ENCODE peak calls at places on chromosomes 6 and 20, in nine cellular contexts. One of them, this sample, is unnamed.

GRCh38 chr20:62377615-62378085 is 9.3 kb upstream of the RPS21 start:
- DNase-seq in HepG2: no peak
- DNase-seq in left ventricle myocardium inferior: peak; percentile 59
- DNase-seq in endothelial cell of umbilical vein: no peak
- DNase-seq in right lobe of liver: no peak
- DNase-seq in A549: no peak
- DNase-seq in cardiac muscle cell: no peak
- DNase-seq in upper lobe of right lung: no peak
- DNase-seq in fibroblast of lung: no peak
- DNase-seq in this sample: no peak

GRCh38 chr20:61583356-61583755 is 331.3 kb downstream of the CDH4 start:
- DNase-seq in HepG2: no peak
- DNase-seq in left ventricle myocardium inferior: no peak
- DNase-seq in endothelial cell of umbilical vein: no peak
- DNase-seq in right lobe of liver: no peak
- DNase-seq in A549: no peak
- DNase-seq in cardiac muscle cell: no peak
- DNase-seq in upper lobe of right lung: no peak
- DNase-seq in fibroblast of lung: no peak
- DNase-seq in this sample: no peak

GRCh38 chr6:3418521-3419060 is 38.3 kb downstream of the SLC22A23 start:
- DNase-seq in HepG2: peak; percentile 79
- DNase-seq in left ventricle myocardium inferior: no peak
- DNase-seq in endothelial cell of umbilical vein: peak; percentile 25
- DNase-seq in right lobe of liver: no peak
- DNase-seq in A549: no peak
- DNase-seq in cardiac muscle cell: no peak
- DNase-seq in upper lobe of right lung: no peak
- DNase-seq in fibroblast of lung: no peak
- DNase-seq in this sample: no peak

GRCh38 chr6:127328043-127328442 is 15.4 kb downstream of the ECHDC1 start:
- DNase-seq in HepG2: no peak
- DNase-seq in left ventricle myocardium inferior: no peak
- DNase-seq in endothelial cell of umbilical vein: peak; percentile 12
- DNase-seq in right lobe of liver: no peak
- DNase-seq in A549: no peak
- DNase-seq in cardiac muscle cell: no peak
- DNase-seq in upper lobe of right lung: no peak
- DNase-seq in fibroblast of lung: peak; percentile 82
- DNase-seq in this sample: no peak

GRCh38 chr20:36847009-36847709 is 28.8 kb upstream of the TLDC2 start:
- DNase-seq in HepG2: no peak
- DNase-seq in left ventricle myocardium inferior: peak; percentile 83
- DNase-seq in endothelial cell of umbilical vein: no peak
- DNase-seq in right lobe of liver: no peak
- DNase-seq in A549: no peak
- DNase-seq in cardiac muscle cell: peak; percentile 40
- DNase-seq in upper lobe of right lung: no peak
- DNase-seq in fibroblast of lung: peak; percentile 92
- DNase-seq in this sample: peak; percentile 52

GRCh38 chr20:9353916-9354276 is 160.5 kb upstream of the LAMP5 start:
- DNase-seq in HepG2: no peak
- DNase-seq in left ventricle myocardium inferior: no peak
- DNase-seq in endothelial cell of umbilical vein: no peak
- DNase-seq in right lobe of liver: no peak
- DNase-seq in A549: no peak
- DNase-seq in cardiac muscle cell: no peak
- DNase-seq in upper lobe of right lung: no peak
- DNase-seq in fibroblast of lung: no peak
- DNase-seq in this sample: no peak

GRCh38 chr6:139508023-139508422 is 133.6 kb upstream of the CITED2 start:
- DNase-seq in HepG2: peak; percentile 23
- DNase-seq in left ventricle myocardium inferior: no peak
- DNase-seq in endothelial cell of umbilical vein: no peak
- DNase-seq in right lobe of liver: no peak
- DNase-seq in A549: no peak
- DNase-seq in cardiac muscle cell: no peak
- DNase-seq in upper lobe of right lung: no peak
- DNase-seq in fibroblast of lung: no peak
- DNase-seq in this sample: no peak

GRCh38 chr20:34475979-34476736 is 40.1 kb upstream of the DYNLRB1 start:
- DNase-seq in HepG2: peak; percentile 47
- DNase-seq in left ventricle myocardium inferior: peak; percentile 50
- DNase-seq in endothelial cell of umbilical vein: peak; percentile 51
- DNase-seq in right lobe of liver: peak; percentile 57
- DNase-seq in A549: peak; percentile 51
- DNase-seq in cardiac muscle cell: peak; percentile 1
- DNase-seq in upper lobe of right lung: peak; percentile 78
- DNase-seq in fibroblast of lung: peak; percentile 44
- DNase-seq in this sample: no peak

GRCh38 chr6:157982580-157983438 is 1.1 kb downstream of the SYNJ2 start:
- DNase-seq in HepG2: peak; percentile 85
- DNase-seq in left ventricle myocardium inferior: no peak
- DNase-seq in endothelial cell of umbilical vein: peak; percentile 80
- DNase-seq in right lobe of liver: no peak
- DNase-seq in A549: peak; percentile 69
- DNase-seq in cardiac muscle cell: peak; percentile 25
- DNase-seq in upper lobe of right lung: peak; percentile 22
- DNase-seq in fibroblast of lung: peak; percentile 70
- DNase-seq in this sample: no peak

GRCh38 chr6:28383235-28384142 is 16.1 kb downstream of the ZSCAN12 start:
- DNase-seq in HepG2: peak; percentile 93
- DNase-seq in left ventricle myocardium inferior: peak; percentile 84
- DNase-seq in endothelial cell of umbilical vein: peak; percentile 93
- DNase-seq in right lobe of liver: peak; percentile 94
- DNase-seq in A549: peak; percentile 91
- DNase-seq in cardiac muscle cell: peak; percentile 95
- DNase-seq in upper lobe of right lung: peak; percentile 93
- DNase-seq in fibroblast of lung: peak; percentile 83
- DNase-seq in this sample: peak; percentile 65

GRCh38 chr20:25254571-25254970 is 6.7 kb downstream of the PYGB start:
- DNase-seq in HepG2: no peak
- DNase-seq in left ventricle myocardium inferior: no peak
- DNase-seq in endothelial cell of umbilical vein: no peak
- DNase-seq in right lobe of liver: no peak
- DNase-seq in A549: no peak
- DNase-seq in cardiac muscle cell: peak; percentile 57
- DNase-seq in upper lobe of right lung: no peak
- DNase-seq in fibroblast of lung: no peak
- DNase-seq in this sample: no peak
- H3K4me3 ChIP-seq in HepG2: no peak overlapping the region
- H3K4me3 ChIP-seq in left ventricle myocardium inferior: peak overlapping the region; percentile 97
- H3K4me3 ChIP-seq in endothelial cell of umbilical vein: no peak overlapping the region
- H3K4me3 ChIP-seq in right lobe of liver: no peak overlapping the region
- H3K4me3 ChIP-seq in A549: no peak overlapping the region
- H3K4me3 ChIP-seq in cardiac muscle cell: no peak overlapping the region
- H3K4me3 ChIP-seq in upper lobe of right lung: no peak overlapping the region
- H3K4me3 ChIP-seq in fibroblast of lung: peak overlapping the region; percentile 13
- H3K4me3 ChIP-seq in this sample: no peak overlapping the region

GRCh38 chr6:53347250-53347920 is 1.4 kb downstream of the ELOVL5 start:
- DNase-seq in HepG2: no peak
- DNase-seq in left ventricle myocardium inferior: no peak
- DNase-seq in endothelial cell of umbilical vein: peak; percentile 58
- DNase-seq in right lobe of liver: no peak
- DNase-seq in A549: no peak
- DNase-seq in cardiac muscle cell: peak; percentile 42
- DNase-seq in upper lobe of right lung: no peak
- DNase-seq in fibroblast of lung: peak; percentile 54
- DNase-seq in this sample: no peak

GRCh38 chr6:53347921-53348435 is 772 bp downstream of the ELOVL5 start:
- DNase-seq in HepG2: peak; percentile 54
- DNase-seq in left ventricle myocardium inferior: peak; percentile 79
- DNase-seq in endothelial cell of umbilical vein: peak; percentile 69
- DNase-seq in right lobe of liver: peak; percentile 82
- DNase-seq in A549: peak; percentile 32
- DNase-seq in cardiac muscle cell: peak; percentile 78
- DNase-seq in upper lobe of right lung: peak; percentile 86
- DNase-seq in fibroblast of lung: peak; percentile 70
- DNase-seq in this sample: no peak

GRCh38 chr6:53344993-53345392 is 3.8 kb downstream of the ELOVL5 start:
- DNase-seq in HepG2: no peak
- DNase-seq in left ventricle myocardium inferior: no peak
- DNase-seq in endothelial cell of umbilical vein: no peak
- DNase-seq in right lobe of liver: no peak
- DNase-seq in A549: no peak
- DNase-seq in cardiac muscle cell: no peak
- DNase-seq in upper lobe of right lung: no peak
- DNase-seq in fibroblast of lung: no peak
- DNase-seq in this sample: no peak

GRCh38 chr6:53349209-53349693 is 501 bp upstream of the ELOVL5 start:
- DNase-seq in HepG2: no peak
- DNase-seq in left ventricle myocardium inferior: no peak
- DNase-seq in endothelial cell of umbilical vein: no peak
- DNase-seq in right lobe of liver: no peak
- DNase-seq in A549: no peak
- DNase-seq in cardiac muscle cell: no peak
- DNase-seq in upper lobe of right lung: no peak
- DNase-seq in fibroblast of lung: no peak
- DNase-seq in this sample: no peak

DNA sequence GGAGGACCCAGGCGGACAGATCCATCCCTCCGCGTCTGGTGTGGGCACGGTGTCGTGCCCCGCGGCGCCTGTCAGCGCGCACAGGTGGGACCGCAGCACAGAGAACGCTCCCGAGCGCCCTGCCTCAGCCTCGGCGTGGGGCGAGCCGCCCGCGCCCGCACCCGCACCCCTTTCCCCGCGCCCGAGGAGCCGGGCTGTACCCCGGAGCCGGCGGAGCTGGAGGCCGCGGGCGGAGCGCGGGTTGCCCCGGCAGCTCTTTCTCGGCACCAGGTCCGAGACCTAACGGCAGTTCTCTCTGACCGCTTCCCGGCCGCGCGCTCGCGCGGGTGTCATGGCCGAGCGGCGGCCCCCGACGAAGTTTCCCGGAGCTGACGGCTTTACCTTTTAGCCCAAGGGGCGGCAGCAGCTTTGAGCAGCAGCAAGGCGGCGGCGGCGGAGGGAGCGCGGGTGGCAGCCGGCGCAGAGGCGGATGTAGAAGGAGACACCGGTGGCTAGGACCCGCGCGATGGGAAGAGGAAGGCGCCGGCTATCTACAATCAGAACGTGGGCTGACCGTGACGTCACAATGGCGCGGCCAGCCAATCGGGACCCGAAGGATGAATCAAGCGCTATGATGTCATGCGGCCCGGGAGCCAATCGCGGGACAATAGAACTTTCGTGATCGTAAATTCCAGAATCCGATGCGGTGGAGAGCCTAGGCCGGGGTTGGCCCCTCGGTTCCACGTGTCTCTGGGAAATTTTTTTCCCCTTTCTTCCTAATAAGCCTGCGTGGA is at the start of gene ELOVL5:
- DNase-seq in HepG2: peak; percentile 81
- DNase-seq in left ventricle myocardium inferior: peak; percentile 98
- DNase-seq in endothelial cell of umbilical vein: peak; percentile 98
- DNase-seq in right lobe of liver: peak; percentile 99
- DNase-seq in A549: peak; percentile 97
- DNase-seq in cardiac muscle cell: peak; percentile 94
- DNase-seq in upper lobe of right lung: peak; percentile 98
- DNase-seq in fibroblast of lung: peak; percentile 99
- DNase-seq in this sample: peak; percentile 95
- TF ChIP-seq CTCF in HepG2: no peak
- TF ChIP-seq CTCF in left ventricle myocardium inferior: peak; percentile 42
- TF ChIP-seq CTCF in endothelial cell of umbilical vein: no peak
- TF ChIP-seq CTCF in right lobe of liver: no peak
- TF ChIP-seq CTCF in A549: no peak
- TF ChIP-seq CTCF in cardiac muscle cell: no peak
- TF ChIP-seq CTCF in upper lobe of right lung: no peak
- TF ChIP-seq CTCF in fibroblast of lung: no peak
- TF ChIP-seq CTCF in this sample: no peak

GRCh38 chr20:59723607-59724456 is 119.5 kb downstream of the PHACTR3 start:
- DNase-seq in HepG2: no peak
- DNase-seq in left ventricle myocardium inferior: no peak
- DNase-seq in endothelial cell of umbilical vein: no peak
- DNase-seq in right lobe of liver: no peak
- DNase-seq in A549: no peak
- DNase-seq in cardiac muscle cell: no peak
- DNase-seq in upper lobe of right lung: peak; percentile 49
- DNase-seq in fibroblast of lung: no peak
- DNase-seq in this sample: no peak

GRCh38 chr20:59725476-59726119 is 121.3 kb downstream of the PHACTR3 start:
- DNase-seq in HepG2: no peak
- DNase-seq in left ventricle myocardium inferior: no peak
- DNase-seq in endothelial cell of umbilical vein: no peak
- DNase-seq in right lobe of liver: no peak
- DNase-seq in A549: no peak
- DNase-seq in cardiac muscle cell: no peak
- DNase-seq in upper lobe of right lung: peak; percentile 35
- DNase-seq in fibroblast of lung: no peak
- DNase-seq in this sample: no peak

GRCh38 chr20:59724457-59725366 is 120.4 kb downstream of the PHACTR3 start:
- DNase-seq in HepG2: no peak
- DNase-seq in left ventricle myocardium inferior: no peak
- DNase-seq in endothelial cell of umbilical vein: no peak
- DNase-seq in right lobe of liver: no peak
- DNase-seq in A549: no peak
- DNase-seq in cardiac muscle cell: no peak
- DNase-seq in upper lobe of right lung: peak; percentile 46
- DNase-seq in fibroblast of lung: no peak
- DNase-seq in this sample: no peak

GRCh38 chr20:59728722-59729430 is 124.5 kb downstream of the PHACTR3 start:
- DNase-seq in HepG2: no peak
- DNase-seq in left ventricle myocardium inferior: no peak
- DNase-seq in endothelial cell of umbilical vein: no peak
- DNase-seq in right lobe of liver: no peak
- DNase-seq in A549: no peak
- DNase-seq in cardiac muscle cell: no peak
- DNase-seq in upper lobe of right lung: peak; percentile 46
- DNase-seq in fibroblast of lung: no peak
- DNase-seq in this sample: no peak

GRCh38 chr20:59726196-59726595 is 121.9 kb downstream of the PHACTR3 start:
- DNase-seq in HepG2: no peak
- DNase-seq in left ventricle myocardium inferior: no peak
- DNase-seq in endothelial cell of umbilical vein: no peak
- DNase-seq in right lobe of liver: no peak
- DNase-seq in A549: no peak
- DNase-seq in cardiac muscle cell: no peak
- DNase-seq in upper lobe of right lung: peak; percentile 28
- DNase-seq in fibroblast of lung: no peak
- DNase-seq in this sample: no peak
- H3K9me3 ChIP-seq in HepG2: no peaks in the 10 kb centered on the region
- H3K9me3 ChIP-seq in left ventricle myocardium inferior: no peaks in the 10 kb centered on the region
- H3K9me3 ChIP-seq in endothelial cell of umbilical vein: peaks cover 5% of the 10 kb centered on the region
- H3K9me3 ChIP-seq in right lobe of liver: no peaks in the 10 kb centered on the region
- H3K9me3 ChIP-seq in A549: no peaks in the 10 kb centered on the region
- H3K9me3 ChIP-seq in cardiac muscle cell: no peaks in the 10 kb centered on the region
- H3K9me3 ChIP-seq in upper lobe of right lung: no peaks in the 10 kb centered on the region
- H3K9me3 ChIP-seq in fibroblast of lung: no peaks in the 10 kb centered on the region
- H3K9me3 ChIP-seq in this sample: peaks cover 39% of the 10 kb centered on the region

DNA sequence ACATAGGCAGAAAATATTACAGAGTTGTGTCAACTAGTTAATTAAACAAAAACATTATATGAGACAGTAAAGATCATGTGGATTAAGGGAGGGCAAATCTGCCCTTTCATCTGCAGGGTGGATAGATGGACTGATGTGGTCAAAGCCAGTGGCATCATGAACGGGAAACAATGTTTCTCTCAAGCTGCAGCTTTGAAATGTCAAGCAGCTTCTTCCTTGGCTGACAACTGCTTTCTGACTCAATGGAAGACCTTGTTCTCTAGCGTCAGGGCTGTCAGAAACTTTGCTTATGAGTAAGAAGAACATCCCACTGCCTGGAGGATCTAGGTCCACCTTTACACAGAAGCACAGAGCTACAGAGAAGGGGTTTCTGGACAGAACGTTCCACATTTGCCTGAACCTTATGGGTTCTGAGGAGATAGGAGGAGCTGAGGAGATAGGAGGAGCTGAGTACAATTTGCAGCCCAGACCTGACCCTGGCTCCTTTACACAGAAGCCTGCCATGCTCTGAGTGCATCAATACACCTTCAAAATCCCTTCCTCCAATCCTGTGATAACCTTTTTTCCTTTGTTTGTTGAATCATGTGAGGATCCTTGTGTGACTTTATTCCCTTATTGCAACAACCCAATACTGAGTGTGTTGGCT is 6.1 kb downstream of the CST5 start:
- DNase-seq in HepG2: no peak
- DNase-seq in left ventricle myocardium inferior: no peak
- DNase-seq in endothelial cell of umbilical vein: no peak
- DNase-seq in right lobe of liver: no peak
- DNase-seq in A549: no peak
- DNase-seq in cardiac muscle cell: no peak
- DNase-seq in upper lobe of right lung: no peak
- DNase-seq in fibroblast of lung: no peak
- DNase-seq in this sample: no peak
- H3K4me3 ChIP-seq in HepG2: no peak overlapping the region
- H3K4me3 ChIP-seq in left ventricle myocardium inferior: no peak overlapping the region
- H3K4me3 ChIP-seq in endothelial cell of umbilical vein: no peak overlapping the region
- H3K4me3 ChIP-seq in right lobe of liver: no peak overlapping the region
- H3K4me3 ChIP-seq in A549: no peak overlapping the region
- H3K4me3 ChIP-seq in cardiac muscle cell: no peak overlapping the region
- H3K4me3 ChIP-seq in upper lobe of right lung: no peak overlapping the region
- H3K4me3 ChIP-seq in fibroblast of lung: no peak overlapping the region
- H3K4me3 ChIP-seq in this sample: no peak overlapping the region

This sample was measured in AG04450.